ENCODE peak calls at places on chromosomes 11 and 22, in six cellular contexts. I is mucosa of descending colon, Z is HFF-Myc, J is HCT116, T is AG09319, F is gastrocnemius medialis. D is an unnamed sample.

GRCh38 chr11:118621071-118621815 is 13.8 kb downstream of the PHLDB1 start:
- DNase-seq in J (peak; percentile 51), Z (peak; percentile 75), I (peak; percentile 91), T (no peak), F (peak; percentile 77), D (peak; percentile 97)

GRCh38 chr22:50057868-50058311 is at the start of gene TTLL8:
- DNase-seq in I (no peak), F (no peak), T (no peak), Z (no peak), J (no peak), D (no peak)

GRCh38 chr11:7512525-7513209 is 1.1 kb upstream of the PPFIBP2 start:
- DNase-seq in Z (no peak), T (peak; percentile 48), I (peak; percentile 77), J (no peak), F (peak; percentile 96), D (peak; percentile 75)

GRCh38 chr11:70712471-70712870 is 314.1 kb downstream of the CTTN start:
- DNase-seq in J (no peak), I (peak; percentile 71), T (no peak), Z (no peak), F (no peak), D (peak; percentile 37)

GRCh38 chr11:1122356-1123002 is 35.3 kb upstream of the MUC5AC start:
- DNase-seq in Z (no peak), T (no peak), F (no peak), J (no peak), I (no peak), D (peak; percentile 77)

GRCh38 chr22:40739723-40740122 is 60.4 kb downstream of the MCHR1 start:
- DNase-seq in J (no peak), Z (no peak), T (no peak), I (no peak), F (no peak), D (no peak)

GRCh38 chr22:36405221-36405631 is 17.5 kb upstream of the MYH9 start:
- DNase-seq in I (no peak), J (no peak), Z (no peak), F (no peak), T (no peak), D (no peak)

GRCh38 chr22:43439368-43440102 is 27.7 kb downstream of the MPPED1 start:
- DNase-seq in J (no peak), Z (no peak), F (no peak), I (no peak), T (no peak), D (no peak)

GRCh38 chr11:84870486-84870885 is 756.7 kb downstream of the DLG2 start:
- DNase-seq in Z (no peak), J (no peak), T (no peak), F (no peak), I (no peak), D (no peak)

GRCh38 chr11:67372232-67372992 is 986 bp downstream of the CLCF1 start:
- DNase-seq in I (peak; percentile 71), F (no peak), Z (no peak), T (no peak), J (no peak), D (no peak)

GRCh38 chr11:75653532-75653931 is 15.3 kb downstream of the MAP6 start:
- DNase-seq in T (no peak), Z (no peak), F (no peak), J (no peak), I (no peak), D (no peak)

GRCh38 chr11:75655619-75656018 is 13.2 kb downstream of the MAP6 start:
- DNase-seq in I (no peak), Z (no peak), T (no peak), J (no peak), F (no peak), D (no peak)

GRCh38 chr11:75654314-75654713 is 14.5 kb downstream of the MAP6 start:
- DNase-seq in I (no peak), Z (no peak), J (no peak), T (no peak), F (no peak), D (no peak)

GRCh38 chr11:75651218-75651617 is 17.6 kb downstream of the MAP6 start:
- DNase-seq in I (no peak), J (no peak), T (no peak), Z (no peak), F (no peak), D (no peak)

GRCh38 chr11:75652936-75653335 is 15.9 kb downstream of the MAP6 start:
- DNase-seq in F (no peak), T (no peak), Z (no peak), J (no peak), I (no peak), D (no peak)
- TF ChIP-seq CTCF in F (no peak), T (no peak), Z (no peak), J (no peak), I (no peak), D (no peak)

GRCh38 chr11:46446343-46446751 is 54.8 kb upstream of the CHRM4 start:
- DNase-seq in F (no peak), I (no peak), Z (no peak), J (no peak), T (no peak), D (no peak)
- TF ChIP-seq CTCF in F (peak; percentile 27), I (no peak), Z (peak; percentile 25), J (no peak), T (peak; percentile 25), D (no peak)

DNA sequence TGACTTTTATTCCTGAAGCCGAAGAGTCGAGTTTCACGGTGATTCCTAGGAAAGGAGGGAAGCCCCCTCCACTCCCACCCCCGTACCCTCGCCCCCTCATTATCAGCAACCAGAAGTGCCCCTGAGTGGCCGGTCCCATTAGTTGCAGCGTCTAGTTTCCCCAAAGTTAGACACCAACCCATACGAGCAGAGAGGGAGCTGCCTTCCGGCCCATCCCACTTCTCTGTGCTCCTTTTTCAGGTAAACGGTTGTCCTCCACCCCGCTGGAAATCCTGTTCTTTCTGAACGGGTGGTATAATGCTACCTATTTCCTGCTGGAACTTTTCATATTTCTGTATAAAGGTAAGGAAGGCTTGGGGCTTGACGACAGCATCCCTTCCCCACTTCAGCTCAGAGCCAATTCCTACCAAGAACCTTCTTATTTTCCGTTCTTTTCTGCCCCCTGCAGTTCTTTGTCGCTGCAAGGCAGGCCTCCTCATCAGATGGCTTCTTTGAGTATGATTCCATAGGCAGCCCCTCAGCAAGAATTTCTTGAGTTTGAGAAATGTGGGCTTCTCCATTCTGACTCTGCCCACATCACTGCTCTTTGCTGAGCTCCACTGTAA is 706 bp downstream of the TMEM216 start:
- DNase-seq in I (no peak), J (no peak), Z (no peak), F (no peak), T (no peak), D (no peak)
- TF ChIP-seq CTCF in I (no peak), J (peak; percentile 16), Z (peak; percentile 29), F (no peak), T (peak; percentile 31), D (no peak)

DNA sequence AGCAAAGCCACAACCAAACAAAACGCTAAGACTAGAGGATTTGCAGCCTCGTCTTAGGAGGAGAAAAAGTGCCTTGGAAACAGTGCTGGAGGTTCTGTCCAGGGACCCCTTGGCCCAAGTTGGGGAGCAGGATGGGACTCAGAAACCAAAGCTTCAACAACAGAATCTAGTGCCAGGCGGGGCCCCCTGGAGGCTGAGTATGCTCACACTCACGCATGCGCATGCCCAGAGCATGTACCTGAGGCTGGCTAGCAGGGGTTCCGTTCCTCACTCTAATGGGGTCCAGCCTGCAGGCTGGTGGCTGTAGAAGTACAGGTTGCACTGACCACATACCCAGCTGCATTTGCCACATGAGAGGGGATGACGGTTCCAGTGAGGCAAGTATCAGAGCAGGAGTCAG is 568.6 kb upstream of the CADM1 start:
- DNase-seq in J (no peak), F (no peak), Z (no peak), T (no peak), I (peak; percentile 22), D (no peak)
- TF ChIP-seq CTCF in J (no peak), F (no peak), Z (no peak), T (no peak), I (no peak), D (no peak)

DNA sequence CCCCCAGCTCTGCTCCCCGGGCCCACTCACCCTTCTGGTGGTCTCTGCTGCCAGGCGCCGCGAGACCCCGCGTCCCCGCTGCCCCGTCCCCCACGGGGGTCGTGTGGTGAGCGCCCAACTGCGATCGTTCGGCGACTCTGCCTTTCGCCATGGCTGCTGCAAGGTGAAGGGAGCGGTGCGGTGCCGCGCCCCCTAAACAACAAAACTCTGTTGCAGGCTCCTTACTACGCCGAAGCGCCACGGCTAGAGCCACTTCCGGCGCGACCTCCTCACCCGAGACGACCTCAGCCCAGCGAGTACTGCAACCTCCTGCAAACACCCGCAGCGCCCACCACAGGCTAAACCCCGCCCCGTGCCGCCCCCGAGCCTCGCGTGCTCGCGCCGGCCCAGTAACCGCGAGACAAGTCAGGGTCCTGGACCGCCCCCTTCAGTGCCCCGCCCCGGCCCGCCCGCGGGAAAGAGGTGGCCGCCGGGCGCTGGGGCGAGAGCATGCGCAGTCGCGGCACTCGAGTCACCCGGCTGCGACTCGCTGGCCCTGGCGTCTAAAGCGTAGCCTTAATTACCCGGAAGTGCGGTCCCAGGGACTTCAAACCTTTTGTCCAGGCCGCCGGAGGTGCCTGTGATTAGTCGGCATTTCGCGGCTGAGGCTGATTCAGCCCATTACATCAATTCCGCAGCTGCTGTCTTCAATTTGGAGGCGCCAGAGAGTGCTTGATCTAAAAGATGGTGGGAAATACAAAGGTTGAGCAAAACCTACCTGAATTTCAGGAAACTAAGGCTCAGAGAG is at the start of gene TMEM41B:
- DNase-seq in F (peak; percentile 97), T (peak; percentile 96), I (peak; percentile 99), J (peak; percentile 97), Z (peak; percentile 95), D (peak; percentile 99)
- TF ChIP-seq CTCF in F (no peak), T (no peak), I (no peak), J (no peak), Z (no peak), D (no peak)

GRCh38 chr11:95739108-95739507 is 50.5 kb downstream of the FAM76B start:
- DNase-seq in J (no peak), Z (no peak), F (no peak), I (no peak), T (no peak), D (no peak)
- TF ChIP-seq CTCF in J (no peak), Z (peak; percentile 21), F (peak; percentile 12), I (no peak), T (no peak), D (no peak)

GRCh38 chr11:86537541-86538222 is 134.7 kb downstream of the ME3 start:
- DNase-seq in J (peak; percentile 7), I (no peak), F (no peak), T (no peak), Z (no peak), D (no peak)
- TF ChIP-seq CTCF in J (no peak), I (no peak), F (no peak), T (peak; percentile 7), Z (peak; percentile 32), D (no peak)

DNA sequence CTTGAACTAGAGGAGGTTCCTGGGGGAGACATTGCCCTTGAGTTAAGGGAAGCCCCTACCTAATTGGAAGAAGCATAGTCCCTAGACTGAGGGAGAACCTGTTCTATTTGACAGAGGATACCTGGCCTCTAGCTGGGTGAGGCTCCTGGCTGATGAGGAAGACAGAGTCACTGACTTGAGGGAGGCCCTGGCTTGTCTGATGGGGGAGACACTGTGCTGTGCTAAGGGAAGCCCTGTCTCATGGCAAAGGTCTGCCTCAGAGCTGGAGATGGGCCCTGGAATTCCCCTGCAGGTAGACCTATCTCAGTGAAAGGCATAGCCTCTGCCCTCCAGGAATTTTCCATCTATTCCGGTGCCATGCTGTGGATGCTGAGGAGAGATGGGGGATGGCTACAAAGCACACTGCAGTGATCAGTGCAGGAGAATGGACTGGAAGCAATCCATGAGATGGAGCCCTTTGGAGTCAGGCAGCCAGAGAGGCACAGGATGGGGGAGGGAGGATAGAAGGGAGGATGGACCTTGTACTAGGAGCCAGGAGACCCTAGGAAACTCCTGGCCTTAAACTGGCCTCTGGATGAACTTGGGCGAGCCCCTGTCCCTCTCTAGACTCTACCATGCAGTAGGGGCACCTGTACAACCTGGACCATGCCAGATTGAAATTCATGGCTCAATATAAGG is 39.9 kb downstream of the SLCO2B1 start:
- DNase-seq in J (no peak), I (no peak), Z (no peak), F (no peak), T (no peak), D (no peak)
- TF ChIP-seq CTCF in J (no peak), I (no peak), Z (no peak), F (no peak), T (no peak), D (no peak)

D was measured in lower leg skin.